ENCODE peak calls at places on chromosomes 13 and 19, in ten cellular contexts. X, K, Z, B, G, H, P, D, A and R are unnamed samples. For H3K27me3, the result is how much of the 10 kb centered on the place peaks cover.

GRCh38 chr19:38721977-38722773 is 22.1 kb downstream of the CAPN12 start:
- DNase-seq in X (no peak), B (no peak), H (no peak), K (no peak), A (peak), P (no peak), G (no peak), Z (no peak), D (peak), R (no peak)

GRCh38 chr13:74889321-74889720 is 592.6 kb downstream of the TBC1D4 start:
- DNase-seq in H (no peak), B (peak), P (no peak), X (no peak), D (no peak), Z (no peak), A (no peak), G (no peak), K (no peak), R (no peak)

GRCh38 chr19:13764101-13764807 is at the start of gene MRI1:
- DNase-seq in B (peak), H (peak), Z (peak), X (peak), D (peak), A (peak), G (peak), K (peak), P (peak), R (peak)

GRCh38 chr19:48271531-48272151 is 1.8 kb downstream of the ZNF114 start:
- DNase-seq in A (peak), G (peak), B (peak), D (peak), X (no peak), P (peak), H (no peak), Z (no peak), K (peak), R (peak)

GRCh38 chr19:7507884-7508283 is 8.0 kb upstream of the ZNF358 start:
- DNase-seq in G (peak), A (no peak), H (peak), D (peak), K (peak), X (no peak), P (peak), B (peak), Z (no peak), R (peak)

GRCh38 chr13:99980201-99981114 is 1.1 kb upstream of the ZIC2 start:
- DNase-seq in D (peak), H (peak), A (peak), K (peak), P (peak), B (peak), X (peak), Z (peak), G (peak), R (peak)

GRCh38 chr19:5193192-5193591 is 147.4 kb downstream of the PTPRS start:
- DNase-seq in Z (no peak), A (peak), P (no peak), D (no peak), X (no peak), H (no peak), G (peak), K (no peak), B (no peak), R (peak)

GRCh38 chr19:23527797-23528196 is 132.5 kb upstream of the ZNF91 start:
- DNase-seq in B (no peak), K (no peak), H (no peak), A (no peak), Z (no peak), G (no peak), D (no peak), P (no peak), X (no peak), R (no peak)

GRCh38 chr13:29847501-29847983 is 2.9 kb downstream of the UBL3 start:
- DNase-seq in G (no peak), P (peak), X (no peak), K (peak), D (no peak), B (peak), Z (peak), H (no peak), A (no peak), R (no peak)

GRCh38 chr19:40283414-40284250 is 1.5 kb downstream of the AKT2 start:
- DNase-seq in K (no peak), D (no peak), B (peak), A (no peak), Z (no peak), P (peak), X (no peak), H (no peak), G (no peak), R (no peak)

GRCh38 chr13:105084931-105085330 is 1450.5 kb downstream of the EFNB2 start:
- DNase-seq in G (no peak), X (no peak), P (no peak), A (no peak), B (no peak), H (no peak), K (no peak), D (no peak), Z (no peak), R (no peak)

GRCh38 chr13:99528547-99528946 is 27.3 kb downstream of the TM9SF2 start:
- DNase-seq in D (no peak), A (no peak), H (no peak), K (no peak), P (no peak), Z (no peak), B (no peak), X (peak), G (no peak), R (no peak)

GRCh38 chr19:40424637-40425449 is 949 bp downstream of the SERTAD1 start:
- DNase-seq in K (no peak), H (no peak), A (no peak), Z (peak), P (no peak), G (peak), B (peak), X (no peak), D (no peak), R (no peak)

GRCh38 chr19:10551698-10552301 is 8.1 kb downstream of the ATG4D start:
- DNase-seq in Z (peak), B (peak), X (no peak), P (peak), G (peak), D (no peak), A (no peak), H (no peak), K (no peak), R (peak)

GRCh38 chr13:38535271-38535670 is 151.6 kb upstream of the FREM2 start:
- DNase-seq in K (no peak), P (no peak), B (no peak), D (no peak), Z (no peak), X (no peak), A (no peak), H (no peak), G (no peak), R (no peak)

GRCh38 chr13:75876371-75877050 is 240.4 kb downstream of the LMO7 start:
- DNase-seq in P (peak), G (peak), A (peak), B (peak), D (no peak), X (peak), Z (peak), H (peak), K (peak), R (peak)

GRCh38 chr19:10988921-10989320 is 28.1 kb downstream of the SMARCA4 start:
- DNase-seq in G (no peak), K (no peak), Z (no peak), A (no peak), B (no peak), P (no peak), X (no peak), H (no peak), D (no peak), R (no peak)

GRCh38 chr13:99356216-99357089 is 49.3 kb upstream of the GPR183 start:
- DNase-seq in A (no peak), K (peak), Z (peak), D (no peak), X (peak), P (no peak), B (peak), H (no peak), G (no peak), R (no peak)

GRCh38 chr19:1004204-1004802 is 4.1 kb downstream of the GRIN3B start:
- DNase-seq in Z (no peak), A (no peak), G (no peak), B (no peak), P (no peak), K (no peak), X (no peak), D (peak), H (no peak), R (peak)

GRCh38 chr19:1004803-1005664 is 4.8 kb downstream of the GRIN3B start:
- DNase-seq in P (no peak), K (no peak), G (no peak), A (no peak), X (no peak), D (peak), H (no peak), Z (no peak), B (no peak), R (no peak)

GRCh38 chr19:1001538-1002166 is 1.4 kb downstream of the GRIN3B start:
- DNase-seq in D (peak), Z (peak), K (no peak), P (peak), B (peak), A (peak), G (peak), X (peak), H (no peak), R (peak)

GRCh38 chr19:1002600-1002999 is 2.4 kb downstream of the GRIN3B start:
- DNase-seq in H (no peak), Z (no peak), G (no peak), B (no peak), K (no peak), A (no peak), D (no peak), X (no peak), P (no peak), R (no peak)

GRCh38 chr19:1003283-1003682 is 3.1 kb downstream of the GRIN3B start:
- DNase-seq in G (no peak), P (no peak), A (no peak), B (no peak), D (peak), H (no peak), K (no peak), X (no peak), Z (no peak), R (no peak)
- H3K4me3 ChIP-seq in G (no peak), P (no peak), A (no peak), B (no peak), D (no peak), H (no peak), K (no peak), X (no peak), Z (no peak), R (no peak)

GRCh38 chr19:55087542-55087935 is 11.9 kb downstream of the EPS8L1 start:
- DNase-seq in Z (no peak), X (no peak), B (no peak), H (no peak), D (no peak), K (peak), A (no peak), P (no peak), G (no peak), R (peak)

GRCh38 chr19:55088021-55088451 is 12.4 kb downstream of the EPS8L1 start:
- DNase-seq in D (no peak), B (no peak), A (no peak), H (no peak), G (peak), P (no peak), K (no peak), X (no peak), Z (no peak), R (peak)

GRCh38 chr19:55084416-55084815 is 8.7 kb downstream of the EPS8L1 start:
- DNase-seq in D (no peak), B (no peak), G (no peak), H (no peak), A (no peak), X (no peak), Z (no peak), K (no peak), P (no peak), R (peak)

GRCh38 chr19:55086730-55087541 is 11.3 kb downstream of the EPS8L1 start:
- DNase-seq in G (peak), A (peak), X (peak), Z (peak), H (peak), K (peak), B (peak), P (peak), D (peak), R (peak)

DNA sequence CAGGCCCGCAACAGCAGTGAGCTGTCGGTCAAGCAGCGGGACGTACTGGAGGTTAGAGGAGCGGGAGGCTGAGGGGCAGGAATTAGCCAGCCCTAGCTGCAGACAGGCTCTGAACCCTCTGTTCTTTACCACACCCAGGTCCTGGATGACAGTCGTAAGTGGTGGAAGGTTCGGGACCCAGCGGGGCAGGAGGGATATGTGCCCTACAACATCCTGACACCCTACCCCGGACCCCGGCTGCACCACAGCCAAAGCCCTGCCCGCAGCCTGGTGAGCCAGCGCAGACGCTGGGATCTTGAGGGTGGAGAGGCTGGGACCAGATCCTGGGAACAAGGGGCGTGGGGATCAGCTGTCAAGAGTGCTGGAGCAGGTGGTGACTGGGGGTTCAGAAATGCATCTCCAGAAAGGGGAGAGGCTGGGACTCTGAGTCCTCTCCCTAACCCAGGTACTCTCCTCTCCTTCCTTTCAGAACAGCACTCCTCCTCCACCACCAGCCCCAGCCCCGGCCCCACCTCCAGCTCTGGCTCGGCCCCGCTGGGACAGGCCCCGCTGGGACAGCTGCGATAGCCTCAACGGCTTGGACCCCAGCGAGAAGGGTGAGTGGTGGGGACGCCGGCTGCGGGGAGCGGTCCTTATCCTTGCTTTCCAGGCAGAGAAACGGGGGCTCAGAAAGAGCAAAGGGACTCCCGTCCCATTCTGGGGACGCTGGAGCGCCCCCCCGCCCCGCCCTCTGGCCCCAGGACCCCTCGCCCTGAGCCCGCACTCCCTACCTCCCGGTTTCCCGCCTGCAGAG is 10.4 kb downstream of the EPS8L1 start:
- DNase-seq in D (peak), H (no peak), B (no peak), P (peak), Z (no peak), K (no peak), X (no peak), G (peak), A (no peak), R (peak)
- H3K27me3 ChIP-seq in D (under half), H (half or more), B (half or more), P (under half), Z (under half), K (under half), X (under half), G (under half), A (under half), R (half or more)

GRCh38 chr19:51368366-51369282 is at the start of gene CLDND2:
- DNase-seq in D (no peak), G (peak), Z (peak), K (no peak), X (no peak), P (no peak), B (no peak), A (no peak), H (no peak), R (no peak)
- H3K4me3 ChIP-seq in D (peak), G (peak), Z (peak), K (peak), X (peak), P (no peak), B (peak), A (peak), H (peak), R (peak)

GRCh38 chr13:113120300-113121182 is 2.1 kb upstream of the F10 start:
- DNase-seq in K (no peak), H (peak), B (no peak), A (no peak), P (no peak), D (no peak), G (no peak), Z (no peak), X (no peak), R (peak)
- H3K27me3 ChIP-seq in K (under half), H (under half), B (under half), A (under half), P (under half), D (under half), G (under half), Z (under half), X (under half), R (under half)

DNA sequence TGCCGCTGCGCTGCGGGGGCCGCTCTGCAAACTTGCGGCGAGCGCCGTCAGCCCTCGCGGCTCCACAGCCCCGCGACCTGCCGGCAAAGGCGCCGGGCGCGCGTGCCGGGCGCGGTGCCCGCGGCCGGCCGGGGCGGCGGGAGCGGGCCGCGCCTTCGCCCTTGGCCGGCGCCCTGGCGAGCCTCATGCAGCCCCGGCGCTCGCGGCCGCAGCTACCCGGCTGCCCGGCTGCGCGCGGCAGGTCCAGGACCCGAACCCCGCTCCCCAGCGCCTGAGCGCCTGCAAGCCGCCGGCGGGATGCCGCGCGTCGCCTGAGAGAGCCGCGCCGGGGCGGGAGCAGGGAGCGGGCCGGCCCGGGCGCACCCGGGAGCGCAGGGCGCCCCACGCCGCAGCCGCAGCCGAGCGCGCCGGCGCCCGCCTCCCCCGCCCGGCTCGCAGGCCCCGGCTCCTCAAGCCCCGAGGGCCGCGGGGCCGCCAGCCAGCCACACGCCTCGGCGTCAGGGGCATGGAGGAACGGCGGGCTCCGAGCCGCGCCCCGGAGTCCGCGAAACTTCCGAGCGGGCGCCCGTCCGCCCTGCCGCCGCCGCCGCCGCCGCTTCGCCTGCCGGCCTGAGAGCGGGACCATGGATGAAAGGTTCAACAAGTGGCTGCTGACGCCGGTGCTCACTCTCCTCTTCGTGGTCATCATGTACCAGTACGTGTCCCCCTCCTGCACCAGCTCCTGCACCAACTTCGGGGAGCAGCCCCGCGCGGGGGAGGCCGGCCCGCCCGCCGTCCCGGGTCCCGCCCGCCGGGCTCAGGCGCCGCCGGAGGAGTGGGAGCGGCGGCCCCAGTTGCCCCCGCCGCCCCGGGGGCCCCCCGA is 564 bp downstream of the HS6ST3 start:
- DNase-seq in P (peak), D (peak), Z (no peak), K (no peak), A (peak), B (no peak), G (peak), X (no peak), H (no peak), R (peak)
- H3K4me3 ChIP-seq in P (no peak), D (peak), Z (no peak), K (peak), A (peak), B (peak), G (peak), X (no peak), H (peak), R (peak)

GRCh38 chr19:49425922-49426592 is 869 bp downstream of the GFY start:
- DNase-seq in P (no peak), K (no peak), A (no peak), H (no peak), X (no peak), D (peak), B (no peak), G (peak), Z (no peak), R (peak)
- H3K27me3 ChIP-seq in P (half or more), K (half or more), A (half or more), H (half or more), X (half or more), D (under half), B (half or more), G (half or more), Z (half or more), R (half or more)

GRCh38 chr13:109900723-109901122 is 114.3 kb upstream of the IRS2 start:
- DNase-seq in Z (no peak), D (no peak), K (no peak), B (no peak), G (no peak), H (no peak), P (no peak), X (no peak), A (no peak), R (no peak)
- H3K4me3 ChIP-seq in Z (no peak), D (no peak), K (no peak), B (no peak), G (no peak), H (no peak), P (no peak), X (no peak), A (no peak), R (peak)

DNA sequence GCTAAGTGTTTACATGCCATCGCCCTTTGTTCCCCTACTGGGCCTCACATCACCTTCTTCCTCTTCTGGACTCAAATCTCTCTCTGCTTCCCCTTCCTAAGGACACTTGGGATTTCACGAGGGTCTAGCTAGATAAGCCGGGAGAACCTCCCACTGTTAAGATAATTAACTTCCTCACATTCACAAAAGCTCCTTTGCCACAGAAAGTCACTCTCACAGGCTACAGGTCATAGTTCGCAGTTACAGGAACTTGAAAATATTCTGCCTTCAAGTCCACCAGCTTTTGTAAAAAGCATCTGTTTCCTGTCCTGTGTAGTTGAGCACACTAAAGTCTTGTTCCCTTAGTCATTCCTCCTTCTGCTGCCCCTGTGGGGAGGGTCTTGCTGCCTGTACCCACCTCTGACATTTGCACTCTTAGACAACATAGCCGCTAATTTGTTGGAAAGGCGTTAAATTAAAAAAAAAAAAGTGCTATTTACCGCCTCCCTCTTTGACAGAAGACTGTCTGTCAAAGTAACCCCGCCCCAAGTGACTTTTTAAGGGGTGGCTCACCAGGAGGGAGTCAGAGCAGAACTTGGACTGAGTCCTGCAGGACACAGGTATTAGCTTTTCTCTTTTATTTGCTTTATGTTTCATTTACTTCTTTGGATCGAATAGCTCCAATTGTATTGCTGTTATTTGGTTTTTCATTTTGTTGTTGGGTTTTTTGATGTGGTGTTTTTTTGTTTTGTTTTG is 26.8 kb upstream of the CEACAM21 start:
- DNase-seq in D (no peak), P (no peak), B (peak), A (peak), H (no peak), Z (peak), G (peak), K (no peak), X (peak), R (no peak)
- H3K27me3 ChIP-seq in D (under half), P (under half), B (under half), A (under half), H (under half), Z (under half), G (under half), K (under half), X (under half), R (under half)